ENCODE peak calls at places on chromosomes 6 and 20, in nine cellular contexts. N is fibroblast of lung; P is PC-9; L is adrenal gland; U is BJ; F is effector memory CD4-positive, alpha-beta T cell; D is GM12865; M is HFF-Myc; R is AG10803. O is an unnamed sample.

GRCh38 chr20:62764156-62764935 is 31.9 kb upstream of the MRGBP start:
- DNase-seq in N (no peak), P (no peak), L (no peak), U (no peak), F (no peak), D (no peak), M (no peak), R (no peak), O (no peak)

GRCh38 chr6:87436435-87436834 is 28.7 kb downstream of the CFAP206 start:
- DNase-seq in N (peak), P (peak), L (peak), U (peak), F (peak), D (peak), M (peak), R (peak), O (peak)

GRCh38 chr20:41413169-41413568 is 46.6 kb upstream of the EMILIN3 start:
- DNase-seq in N (no peak), P (no peak), L (no peak), U (no peak), F (no peak), D (no peak), M (no peak), R (no peak), O (no peak)

GRCh38 chr20:60192351-60192750 is 234.1 kb downstream of the CDH26 start:
- DNase-seq in N (no peak), P (no peak), L (no peak), U (no peak), F (no peak), D (no peak), M (no peak), R (peak), O (no peak)

GRCh38 chr6:101226677-101227135 is 166.8 kb upstream of the GRIK2 start:
- DNase-seq in N (peak), P (peak), L (no peak), U (peak), F (no peak), D (peak), M (peak), R (no peak), O (peak)

GRCh38 chr20:57619053-57619831 is 984 bp downstream of the ZBP1 start:
- DNase-seq in N (no peak), P (no peak), L (no peak), U (no peak), F (peak), D (peak), M (no peak), R (no peak), O (peak)

GRCh38 chr6:91816335-91816734 is 1229.5 kb upstream of the MAP3K7 start:
- DNase-seq in N (no peak), P (no peak), L (no peak), U (no peak), F (no peak), D (no peak), M (no peak), R (no peak), O (no peak)

GRCh38 chr20:3606021-3606420 is 57.2 kb downstream of the GFRA4 start:
- DNase-seq in N (peak), P (no peak), L (no peak), U (peak), F (no peak), D (no peak), M (no peak), R (peak), O (no peak)

GRCh38 chr6:168149015-168149414 is 70.0 kb upstream of the FRMD1 start:
- DNase-seq in N (no peak), P (no peak), L (peak), U (no peak), F (no peak), D (no peak), M (no peak), R (no peak), O (no peak)

GRCh38 chr20:50406610-50407136 is 103.5 kb upstream of the PTPN1 start:
- DNase-seq in N (no peak), P (no peak), L (no peak), U (no peak), F (no peak), D (no peak), M (no peak), R (no peak), O (no peak)
- H3K4me3 ChIP-seq in N (no peak), P (no peak), L (no peak), U (no peak), F (no peak), D (no peak), M (no peak), R (no peak), O (no peak)

GRCh38 chr20:32012159-32012682 is 2.0 kb downstream of the CCM2L start:
- DNase-seq in N (no peak), P (no peak), L (no peak), U (no peak), F (no peak), D (no peak), M (no peak), R (no peak), O (no peak)
- H3K4me3 ChIP-seq in N (no peak), P (no peak), L (no peak), U (no peak), F (no peak), D (no peak), M (no peak), R (no peak), O (no peak)

GRCh38 chr6:19691465-19692167 is 145.6 kb upstream of the ID4 start:
- DNase-seq in N (peak), P (no peak), L (no peak), U (no peak), F (no peak), D (no peak), M (no peak), R (peak), O (no peak)
- H3K4me3 ChIP-seq in N (peak), P (no peak), L (no peak), U (peak), F (no peak), D (no peak), M (peak), R (peak), O (no peak)

DNA sequence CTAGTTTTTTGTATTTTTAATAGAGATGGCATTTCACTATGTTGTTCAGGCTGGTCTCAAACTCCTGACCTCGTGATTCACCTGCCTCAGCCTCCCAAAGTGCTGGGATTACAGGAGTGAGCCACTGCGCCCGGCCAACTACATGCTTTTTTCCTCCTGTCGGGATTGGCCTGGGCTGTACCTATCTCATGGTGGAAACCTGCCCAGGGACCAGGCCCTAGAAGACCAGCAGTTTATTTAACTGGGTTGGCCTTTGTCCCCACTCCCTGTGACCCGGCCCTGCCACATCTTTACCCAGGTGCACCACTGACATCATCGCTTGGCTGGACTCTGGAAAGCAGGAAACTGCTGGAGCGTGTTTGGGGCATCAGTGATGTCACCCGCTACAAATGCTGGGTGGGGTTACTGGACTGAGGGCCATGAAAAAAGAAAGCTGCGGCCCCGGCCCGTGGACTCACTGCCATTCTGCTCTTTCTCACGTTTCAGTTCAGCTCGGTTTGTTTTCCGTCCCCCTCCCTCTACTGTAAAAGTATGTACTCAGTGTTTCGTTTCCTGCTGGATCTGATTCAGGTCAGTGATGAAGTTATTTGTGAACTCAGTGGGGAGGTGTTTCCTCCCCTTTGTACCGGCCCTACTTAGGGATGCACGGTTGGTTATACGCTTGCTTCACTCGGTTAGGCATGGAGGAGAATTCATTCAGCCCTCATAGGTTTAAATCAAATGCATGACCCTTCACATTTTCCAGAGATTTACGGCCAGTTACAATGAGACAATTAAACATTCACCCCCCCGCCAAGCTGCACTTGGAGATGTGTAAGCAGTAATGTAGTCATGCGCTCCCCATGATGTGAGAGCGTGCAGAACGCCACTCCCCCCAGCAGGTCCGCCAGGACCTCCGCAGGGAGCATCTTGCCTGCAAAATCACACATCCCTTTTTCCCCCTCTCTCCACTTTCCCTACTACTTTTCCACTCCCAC is 179.3 kb downstream of the MTHFD1L start:
- DNase-seq in N (peak), P (peak), L (peak), U (peak), F (no peak), D (no peak), M (no peak), R (peak), O (no peak)
- H3K4me3 ChIP-seq in N (no peak), P (peak), L (no peak), U (no peak), F (no peak), D (no peak), M (no peak), R (no peak), O (no peak)

GRCh38 chr20:10673831-10674683 is at the start of gene JAG1:
- DNase-seq in N (peak), P (peak), L (peak), U (peak), F (peak), D (peak), M (peak), R (peak), O (peak)

GRCh38 chr20:10671221-10671849 is 2.5 kb downstream of the JAG1 start:
- DNase-seq in N (peak), P (peak), L (peak), U (peak), F (peak), D (peak), M (peak), R (peak), O (no peak)

GRCh38 chr20:10671850-10672578 is 1.8 kb downstream of the JAG1 start:
- DNase-seq in N (peak), P (no peak), L (peak), U (no peak), F (no peak), D (peak), M (no peak), R (peak), O (no peak)

GRCh38 chr20:10673176-10673830 is 496 bp downstream of the JAG1 start:
- DNase-seq in N (peak), P (no peak), L (peak), U (no peak), F (no peak), D (peak), M (no peak), R (peak), O (no peak)

GRCh38 chr20:10672579-10673127 is 1.1 kb downstream of the JAG1 start:
- DNase-seq in N (peak), P (peak), L (peak), U (no peak), F (peak), D (peak), M (no peak), R (peak), O (no peak)
- H3K4me3 ChIP-seq in N (peak), P (peak), L (peak), U (peak), F (peak), D (peak), M (peak), R (peak), O (peak)

GRCh38 chr6:28443112-28443773 is at the start of gene ZSCAN23:
- DNase-seq in N (peak), P (peak), L (peak), U (peak), F (peak), D (peak), M (peak), R (peak), O (peak)

GRCh38 chr6:28449056-28449455 is 5.8 kb upstream of the ZSCAN23 start:
- DNase-seq in N (no peak), P (no peak), L (no peak), U (no peak), F (no peak), D (no peak), M (no peak), R (no peak), O (peak)

DNA sequence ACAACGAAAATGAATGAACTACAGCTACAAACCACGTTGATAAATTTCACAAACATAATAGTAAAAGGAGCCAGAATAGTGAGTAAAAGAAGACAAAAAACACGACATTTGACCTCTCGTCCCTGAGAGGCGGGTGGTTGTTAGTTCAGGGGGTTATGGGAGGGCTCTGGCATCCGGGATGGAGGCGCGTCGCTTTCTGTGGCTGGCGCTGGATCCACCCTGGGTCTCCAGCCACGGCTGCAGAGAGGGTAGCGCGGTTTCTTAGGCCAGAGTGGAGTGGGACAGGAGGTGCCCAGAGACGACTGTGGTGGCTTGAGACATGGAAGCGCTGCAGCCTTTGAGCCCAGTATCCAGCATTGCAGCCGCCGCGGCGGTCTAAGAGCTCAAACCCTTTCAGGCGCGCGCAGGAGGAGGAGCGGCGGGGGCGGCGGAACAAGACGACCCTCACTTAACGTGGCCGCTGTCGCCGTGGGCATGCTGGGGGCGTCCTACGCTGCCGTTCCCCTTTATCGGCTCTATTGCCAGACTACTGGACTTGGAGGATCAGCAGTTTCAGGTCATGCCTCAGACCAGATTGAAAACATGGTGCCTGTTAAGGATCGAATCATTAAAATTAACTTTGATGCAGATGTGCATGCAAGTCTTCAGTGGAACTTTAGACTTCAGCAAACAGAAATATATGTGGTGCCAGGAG is 3.7 kb upstream of the ZSCAN23 start:
- DNase-seq in N (peak), P (no peak), L (no peak), U (no peak), F (no peak), D (no peak), M (no peak), R (peak), O (no peak)
- H3K4me3 ChIP-seq in N (peak), P (no peak), L (no peak), U (peak), F (no peak), D (peak), M (peak), R (peak), O (no peak)

GRCh38 chr6:52299598-52300144 is 15.1 kb upstream of the MCM3 start:
- DNase-seq in N (no peak), P (no peak), L (no peak), U (no peak), F (no peak), D (no peak), M (no peak), R (no peak), O (no peak)

GRCh38 chr6:52300489-52300931 is 16.0 kb upstream of the MCM3 start:
- DNase-seq in N (no peak), P (no peak), L (no peak), U (no peak), F (no peak), D (no peak), M (no peak), R (no peak), O (no peak)

GRCh38 chr6:52301326-52301725 is 16.8 kb upstream of the MCM3 start:
- DNase-seq in N (no peak), P (no peak), L (no peak), U (no peak), F (no peak), D (no peak), M (no peak), R (no peak), O (no peak)

GRCh38 chr6:52293067-52293466 is 8.5 kb upstream of the MCM3 start:
- DNase-seq in N (no peak), P (no peak), L (no peak), U (no peak), F (no peak), D (no peak), M (no peak), R (no peak), O (no peak)

DNA sequence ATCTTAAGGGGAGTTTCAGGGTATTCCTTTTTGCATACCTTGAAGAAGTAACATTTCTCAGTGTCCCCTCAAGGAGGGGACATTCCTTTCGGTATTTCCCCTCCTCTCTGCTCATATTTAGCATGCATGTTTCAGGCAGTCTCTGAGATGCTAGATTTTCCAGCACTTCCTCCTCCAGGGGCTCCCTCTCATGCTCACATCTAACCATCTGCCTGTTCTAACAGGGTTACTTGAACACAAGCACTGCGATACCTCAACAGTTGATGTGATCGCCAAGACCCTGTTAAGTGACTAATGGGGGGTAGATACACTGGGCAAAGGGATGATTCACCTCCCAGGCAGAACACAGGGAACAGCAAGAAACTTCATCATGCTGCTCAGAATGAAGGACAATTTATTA is 12.9 kb upstream of the MCM3 start:
- DNase-seq in N (peak), P (no peak), L (no peak), U (no peak), F (no peak), D (peak), M (no peak), R (no peak), O (no peak)
- H3K4me3 ChIP-seq in N (no peak), P (no peak), L (no peak), U (no peak), F (no peak), D (no peak), M (no peak), R (no peak), O (no peak)

GRCh38 chr6:98946266-98946817 is 1.4 kb downstream of the FBXL4 start:
- DNase-seq in N (no peak), P (no peak), L (no peak), U (no peak), F (no peak), D (peak), M (no peak), R (no peak), O (no peak)
- H3K4me3 ChIP-seq in N (peak), P (peak), L (no peak), U (peak), F (peak), D (peak), M (peak), R (peak), O (peak)

DNA sequence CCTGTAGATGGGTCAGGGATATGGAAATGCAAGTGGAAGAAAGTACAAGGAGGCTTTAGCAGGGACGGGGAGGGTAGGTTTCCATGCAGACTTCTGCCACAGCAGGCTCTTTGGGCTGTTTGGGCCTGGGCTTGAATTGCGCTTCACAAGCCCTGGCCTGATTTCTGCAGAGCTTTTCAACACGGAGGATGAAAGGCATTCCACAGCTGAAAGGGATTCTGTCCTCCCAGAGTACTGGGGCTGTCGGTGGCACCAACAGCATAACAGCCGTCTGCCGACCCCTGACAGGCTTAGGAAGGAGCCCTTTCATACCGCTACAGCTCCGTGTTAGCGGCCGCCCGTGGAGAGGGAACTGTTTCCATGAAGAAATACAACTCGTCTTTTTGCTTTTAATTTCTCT is 22.9 kb upstream of the TBC1D7 start:
- DNase-seq in N (no peak), P (no peak), L (no peak), U (no peak), F (no peak), D (no peak), M (no peak), R (no peak), O (no peak)
- H3K4me3 ChIP-seq in N (no peak), P (no peak), L (no peak), U (no peak), F (no peak), D (no peak), M (no peak), R (no peak), O (no peak)

DNA sequence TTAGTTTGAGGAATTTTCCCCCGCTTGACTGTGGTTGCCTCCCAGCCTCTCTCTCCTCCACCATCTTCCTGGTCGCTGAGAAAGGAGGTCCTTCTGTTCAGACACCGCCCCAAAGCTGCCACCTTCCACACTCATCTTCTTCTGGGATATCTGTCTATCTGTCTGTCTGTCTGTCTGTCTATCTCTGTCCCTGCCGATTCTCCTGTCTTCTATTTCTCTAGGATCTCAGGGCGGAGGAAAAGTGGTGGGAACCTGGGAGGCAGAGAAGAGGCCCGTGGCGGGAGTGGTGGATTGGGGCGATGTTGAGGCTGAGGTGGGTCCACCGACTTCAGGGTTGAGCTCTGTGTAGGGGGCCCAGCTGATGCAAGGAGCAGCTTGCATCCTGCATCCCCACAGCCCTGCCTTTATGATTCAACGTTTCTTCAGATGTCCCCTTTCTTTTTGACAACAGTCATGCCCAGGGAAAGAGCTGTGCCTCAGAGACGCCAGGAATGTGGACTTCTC is 196.9 kb upstream of the ZNF184 start:
- DNase-seq in N (no peak), P (no peak), L (no peak), U (no peak), F (no peak), D (no peak), M (no peak), R (no peak), O (no peak)
- H3K4me3 ChIP-seq in N (peak), P (peak), L (no peak), U (no peak), F (no peak), D (peak), M (peak), R (peak), O (peak)

O was measured in Jurkat, Clone E6-1.